ENCODE peak calls at places on chromosomes 5 and 9, in nine cellular contexts. Y, J, P, T, N, S, E, G and V are unnamed samples.

GRCh38 chr5:179142434-179143198 is 82.4 kb downstream of the ZNF354C start:
- DNase-seq in N (no peak), J (no peak), Y (peak), S (peak), G (no peak), E (no peak), P (no peak), T (peak), V (peak)

GRCh38 chr9:136225748-136226679 is 19.6 kb downstream of the QSOX2 start:
- DNase-seq in E (peak), J (peak), G (peak), Y (peak), P (no peak), T (no peak), N (peak), S (peak), V (peak)

GRCh38 chr5:149485655-149486615 is 65.3 kb downstream of the CSNK1A1 start:
- DNase-seq in T (peak), J (peak), Y (peak), S (peak), P (peak), E (no peak), N (peak), G (peak), V (peak)

GRCh38 chr5:1448511-1449011 is 3.3 kb upstream of the SLC6A3 start:
- DNase-seq in T (no peak), G (no peak), Y (no peak), J (no peak), E (no peak), P (no peak), S (peak), N (no peak), V (no peak)

GRCh38 chr5:138978085-138978484 is 103.0 kb upstream of the LRRTM2 start:
- DNase-seq in G (peak), P (no peak), Y (peak), T (no peak), J (no peak), N (no peak), E (no peak), S (no peak), V (peak)

GRCh38 chr9:106403081-106403480 is 459.9 kb upstream of the ZNF462 start:
- DNase-seq in G (no peak), N (no peak), S (no peak), E (no peak), T (peak), J (no peak), Y (peak), P (no peak), V (peak)

GRCh38 chr9:83056180-83056579 is 6.8 kb downstream of the RASEF start:
- DNase-seq in N (no peak), T (no peak), S (no peak), J (no peak), E (no peak), Y (no peak), P (no peak), G (no peak), V (no peak)

GRCh38 chr5:56190500-56190899 is 42.6 kb downstream of the ANKRD55 start:
- DNase-seq in P (no peak), Y (no peak), T (no peak), S (peak), J (no peak), N (no peak), E (no peak), G (no peak), V (peak)

GRCh38 chr9:137218754-137219271 is 3.2 kb downstream of the RNF208 start:
- DNase-seq in G (peak), Y (peak), S (peak), E (no peak), J (peak), T (no peak), N (peak), P (no peak), V (no peak)